ENCODE peak calls at places on chromosomes 5 and 9, in seven cellular contexts. Y is HT1080; K is NCI-H1048; V is EH; U is upper lobe of right lung; L is activated effector memory CD4-positive, alpha-beta T cell treated with anti-CD3 and anti-CD28 coated beads, Interleukin-2, amount 50 U/mL, for 16 hours; X is mucosa of gallbladder. P is an unnamed sample.
A peak's percentile ranks its signal among the peaks of the same experiment; 100 is the strongest.

GRCh38 chr5:131270809-131271208 is 7.0 kb downstream of the CDC42SE2 start:
- DNase-seq in U (no peak), X (no peak), Y (peak; percentile 79), L (no peak), K (no peak), V (peak; percentile 77), P (no peak)

GRCh38 chr5:35922468-35922867 is 16.0 kb downstream of the CAPSL start:
- DNase-seq in L (no peak), Y (no peak), U (no peak), K (no peak), V (no peak), X (no peak), P (no peak)

GRCh38 chr5:109901628-109901981 is 211.9 kb downstream of the MAN2A1 start:
- DNase-seq in U (no peak), K (no peak), L (no peak), Y (no peak), X (no peak), V (no peak), P (no peak)

GRCh38 chr5:31663519-31663918 is 24.6 kb downstream of the PDZD2 start:
- DNase-seq in Y (peak; percentile 47), X (no peak), K (no peak), L (no peak), V (peak; percentile 1), U (no peak), P (no peak)

GRCh38 chr5:54171645-54172384 is 138.6 kb downstream of the ARL15 start:
- DNase-seq in V (no peak), U (no peak), X (peak; percentile 54), L (no peak), Y (peak; percentile 27), K (no peak), P (peak; percentile 78)

GRCh38 chr9:93682155-93682968 is 106.0 kb downstream of the PHF2 start:
- DNase-seq in V (peak; percentile 50), U (peak; percentile 79), K (peak; percentile 28), X (peak; percentile 47), Y (peak; percentile 30), L (peak; percentile 82), P (peak; percentile 53)

GRCh38 chr9:79623799-79624721 is 52.3 kb downstream of the TLE4 start:
- DNase-seq in V (no peak), K (no peak), Y (peak; percentile 21), X (peak; percentile 21), U (peak; percentile 66), L (no peak), P (peak; percentile 55)

GRCh38 chr9:77710965-77711657 is 63.0 kb upstream of the GNA14 start:
- DNase-seq in Y (no peak), V (peak; percentile 41), U (no peak), K (no peak), L (no peak), X (no peak), P (no peak)

GRCh38 chr5:77300457-77300856 is 90.0 kb downstream of the PDE8B start:
- DNase-seq in X (no peak), K (no peak), Y (no peak), U (no peak), V (no peak), L (no peak), P (peak; percentile 50)

GRCh38 chr5:142290574-142291299 is 34.1 kb downstream of the SPRY4 start:
- DNase-seq in X (no peak), Y (no peak), U (no peak), L (no peak), V (peak; percentile 63), K (no peak), P (no peak)

GRCh38 chr5:176775409-176775808 is 35.0 kb upstream of the UNC5A start:
- DNase-seq in X (no peak), V (no peak), L (no peak), Y (peak; percentile 62), K (no peak), U (no peak), P (no peak)

GRCh38 chr5:51336878-51337277 is 46.4 kb upstream of the ISL1 start:
- DNase-seq in Y (no peak), K (no peak), U (no peak), L (no peak), V (no peak), X (no peak), P (no peak)

GRCh38 chr9:134178781-134179551 is 14.6 kb upstream of the RNU6ATAC start:
- DNase-seq in L (peak; percentile 58), U (peak; percentile 62), K (no peak), X (no peak), Y (peak; percentile 18), V (no peak), P (no peak)

GRCh38 chr5:59744531-59744992 is 149.0 kb downstream of the PDE4D start:
- DNase-seq in L (no peak), V (peak; percentile 25), K (no peak), Y (peak; percentile 96), U (no peak), X (no peak), P (no peak)

GRCh38 chr9:131111854-131112311 is 13.5 kb upstream of the NUP214 start:
- DNase-seq in V (no peak), Y (no peak), X (no peak), L (no peak), U (peak; percentile 47), K (no peak), P (no peak)

GRCh38 chr5:56543431-56544385 is 271.6 kb upstream of the MAP3K1 start:
- DNase-seq in V (peak; percentile 60), K (no peak), Y (peak; percentile 53), X (no peak), L (no peak), U (no peak), P (no peak)

GRCh38 chr5:149550608-149551226 is 522 bp downstream of the CSNK1A1 start:
- DNase-seq in L (no peak), V (peak; percentile 21), Y (no peak), K (no peak), U (no peak), X (no peak), P (peak; percentile 34)

GRCh38 chr5:73322453-73323076 is 126.0 kb downstream of the FOXD1 start:
- DNase-seq in Y (no peak), X (no peak), K (no peak), U (no peak), L (no peak), V (no peak), P (no peak)

GRCh38 chr5:113190347-113190746 is 213.7 kb downstream of the DCP2 start:
- DNase-seq in X (no peak), L (no peak), U (no peak), V (no peak), Y (peak; percentile 8), K (no peak), P (no peak)

GRCh38 chr5:131786900-131787692 is 9.7 kb downstream of the FNIP1 start:
- DNase-seq in Y (no peak), V (no peak), X (no peak), U (no peak), L (no peak), K (no peak), P (peak; percentile 33)

GRCh38 chr5:448061-448765 is 5.2 kb downstream of the EXOC3 start:
- DNase-seq in L (peak; percentile 54), K (no peak), X (peak; percentile 55), Y (no peak), U (peak; percentile 83), V (no peak), P (no peak)

GRCh38 chr9:1303911-1304310 is 253.8 kb downstream of the DMRT2 start:
- DNase-seq in Y (peak; percentile 25), L (no peak), K (no peak), V (no peak), U (no peak), X (no peak), P (no peak)

GRCh38 chr9:15213249-15213648 is 93.8 kb downstream of the TTC39B start:
- DNase-seq in K (no peak), L (no peak), X (no peak), Y (no peak), U (no peak), V (no peak), P (peak; percentile 64)

GRCh38 chr9:92265159-92265558 is 28.3 kb downstream of the IARS1 start:
- DNase-seq in U (no peak), V (peak; percentile 56), L (no peak), K (no peak), X (no peak), Y (peak; percentile 51), P (peak; percentile 7)

GRCh38 chr5:154422298-154422697 is 23.5 kb upstream of the SAP30L start:
- DNase-seq in U (no peak), Y (no peak), K (no peak), X (no peak), V (no peak), L (no peak), P (no peak)

GRCh38 chr5:151141535-151141934 is 16.0 kb downstream of the ANXA6 start:
- DNase-seq in U (no peak), Y (no peak), V (no peak), L (peak; percentile 86), K (no peak), X (peak; percentile 45), P (no peak)

GRCh38 chr9:5608298-5609254 is 20.3 kb upstream of the RIC1 start:
- DNase-seq in U (no peak), Y (peak; percentile 39), V (no peak), K (no peak), L (no peak), X (no peak), P (peak; percentile 75)

GRCh38 chr9:29176786-29177185 is 1603.5 kb upstream of the C9orf72 start:
- DNase-seq in K (no peak), X (no peak), U (no peak), V (no peak), L (no peak), Y (no peak), P (no peak)

GRCh38 chr5:59346514-59346913 is 547.0 kb downstream of the PDE4D start:
- DNase-seq in K (no peak), V (no peak), U (no peak), X (no peak), Y (no peak), L (no peak), P (no peak)

GRCh38 chr5:149584106-149584505 is 2.8 kb downstream of the ARHGEF37 start:
- DNase-seq in U (no peak), X (no peak), Y (no peak), L (no peak), V (no peak), K (no peak), P (no peak)

P was measured in small intestine.